ENCODE peak calls at places on chromosome 14, in nine cellular contexts. B, W, H, Q, V, J, T, E and D are unnamed samples.

GRCh38 chr14:99190696-99191662 is 81.0 kb downstream of the BCL11B start:
- DNase-seq in Q (no peak), B (no peak), J (no peak), E (no peak), T (peak), V (no peak), H (no peak), W (no peak), D (no peak)

GRCh38 chr14:64861916-64862315 is 17.8 kb downstream of the SPTB start:
- DNase-seq in J (no peak), V (no peak), T (no peak), E (no peak), B (no peak), H (no peak), Q (no peak), W (no peak), D (no peak)

GRCh38 chr14:95993768-95994592 is 45.2 kb upstream of the C14orf132 start:
- DNase-seq in W (peak), H (peak), T (peak), J (peak), Q (no peak), E (no peak), B (peak), V (no peak), D (no peak)

GRCh38 chr14:21525571-21525970 is 575 bp downstream of the SALL2 start:
- DNase-seq in B (no peak), E (no peak), W (no peak), H (peak), T (peak), Q (no peak), V (no peak), J (peak), D (no peak)

GRCh38 chr14:69358233-69358963 is 39.7 kb downstream of the ERH start:
- DNase-seq in T (peak), H (no peak), B (no peak), J (peak), V (no peak), Q (no peak), E (no peak), W (no peak), D (no peak)

GRCh38 chr14:77730976-77731497 is 23.1 kb downstream of the SLIRP start:
- DNase-seq in Q (no peak), J (no peak), H (no peak), V (no peak), B (no peak), W (no peak), T (no peak), E (no peak), D (no peak)

GRCh38 chr14:90778468-90779255 is 37.6 kb downstream of the TTC7B start:
- DNase-seq in J (no peak), B (no peak), H (no peak), Q (no peak), E (no peak), T (no peak), V (no peak), W (no peak), D (no peak)

GRCh38 chr14:74616996-74617700 is 5.1 kb upstream of the LTBP2 start:
- DNase-seq in B (no peak), E (no peak), Q (no peak), V (no peak), W (no peak), T (no peak), J (no peak), H (no peak), D (no peak)

GRCh38 chr14:61644834-61645233 is 50.5 kb upstream of the HIF1A start:
- DNase-seq in B (no peak), E (no peak), T (no peak), Q (no peak), W (peak), V (no peak), H (peak), J (no peak), D (no peak)

GRCh38 chr14:21505009-21505553 is 6.1 kb downstream of the METTL3 start:
- DNase-seq in T (peak), B (no peak), E (no peak), V (no peak), H (no peak), Q (no peak), J (peak), W (no peak), D (no peak)

GRCh38 chr14:92650581-92651105 is 97.8 kb downstream of the LGMN start:
- DNase-seq in E (no peak), Q (no peak), H (no peak), J (no peak), V (no peak), T (no peak), W (no peak), B (no peak), D (no peak)

GRCh38 chr14:65302571-65303184 is 109.9 kb upstream of the FUT8 start:
- DNase-seq in H (no peak), W (no peak), V (no peak), Q (no peak), T (peak), J (no peak), E (no peak), B (peak), D (no peak)

GRCh38 chr14:100661340-100661712 is 65.4 kb upstream of the DLK1 start:
- DNase-seq in H (no peak), T (no peak), B (no peak), E (peak), W (no peak), Q (no peak), V (no peak), J (no peak), D (no peak)

GRCh38 chr14:25041898-25042297 is 8.0 kb downstream of the STXBP6 start:
- DNase-seq in B (no peak), T (no peak), J (no peak), H (no peak), E (no peak), W (no peak), V (no peak), Q (no peak), D (no peak)

GRCh38 chr14:69133206-69134125 is 19.5 kb downstream of the DCAF5 start:
- DNase-seq in Q (no peak), H (peak), E (peak), V (no peak), B (peak), T (peak), W (no peak), J (no peak), D (no peak)

GRCh38 chr14:56309198-56309597 is 191.0 kb downstream of the PELI2 start:
- DNase-seq in W (no peak), J (no peak), E (no peak), Q (no peak), T (no peak), B (no peak), H (no peak), V (no peak), D (no peak)

GRCh38 chr14:32984531-32984930 is 45.9 kb downstream of the NPAS3 start:
- DNase-seq in T (no peak), Q (no peak), B (no peak), V (no peak), J (no peak), H (no peak), W (no peak), E (no peak), D (no peak)

GRCh38 chr14:81676395-81676794 is 142.7 kb upstream of the SEL1L start:
- DNase-seq in T (no peak), W (no peak), J (no peak), B (no peak), E (no peak), H (no peak), V (no peak), Q (no peak), D (no peak)

GRCh38 chr14:89578048-89578619 is 161.1 kb upstream of the FOXN3 start:
- DNase-seq in J (no peak), B (no peak), E (peak), Q (no peak), H (no peak), V (no peak), T (no peak), W (no peak), D (no peak)

GRCh38 chr14:68417007-68417659 is 375.7 kb downstream of the ZFP36L1 start:
- DNase-seq in E (no peak), J (no peak), T (no peak), W (no peak), Q (no peak), B (no peak), H (no peak), V (no peak), D (no peak)

GRCh38 chr14:30209136-30209535 is 281.5 kb upstream of the PRKD1 start:
- DNase-seq in W (no peak), T (no peak), B (no peak), H (no peak), J (no peak), V (no peak), Q (no peak), E (no peak), D (no peak)

GRCh38 chr14:67370830-67371229 is 10.7 kb downstream of the EIF2S1 start:
- DNase-seq in B (no peak), E (peak), H (no peak), Q (no peak), T (no peak), W (no peak), V (no peak), J (no peak), D (no peak)

GRCh38 chr14:76584271-76584702 is 177.0 kb upstream of the VASH1 start:
- DNase-seq in H (no peak), T (no peak), B (peak), Q (peak), W (peak), J (no peak), V (no peak), E (peak), D (no peak)

GRCh38 chr14:65949711-65950516 is 536.3 kb upstream of the CCDC196 start:
- DNase-seq in T (peak), H (no peak), E (peak), Q (peak), B (peak), W (no peak), V (no peak), J (peak), D (peak)

GRCh38 chr14:100004392-100004791 is 60.8 kb upstream of the EVL start:
- DNase-seq in W (no peak), B (no peak), Q (no peak), T (no peak), V (no peak), E (no peak), H (no peak), J (no peak), D (no peak)